ENCODE peak calls at places on chromosomes 3 and 15, in six cellular contexts. One of them, this sample, is unnamed.

GRCh38 chr15:62491642-62492041 is 326.6 kb upstream of the C2CD4B start:
- DNase-seq in NCI-H460: no peak
- DNase-seq in thoracic aorta: no peak
- DNase-seq in stimulated activated naive CD4-positive, alpha-beta T cell: no peak
- DNase-seq in activated CD4-positive, CD25-positive, alpha-beta regulatory T cell: no peak
- DNase-seq in stimulated activated CD8-positive, alpha-beta memory T cell treated with anti-CD3 and anti-CD28 coated beads, Interleukin-4, amount 100 ng/mL, for 24 hours: no peak
- DNase-seq in this sample: no peak

GRCh38 chr3:12503126-12503952 is 19.1 kb downstream of the TSEN2 start:
- DNase-seq in NCI-H460: no peak
- DNase-seq in thoracic aorta: no peak
- DNase-seq in stimulated activated naive CD4-positive, alpha-beta T cell: no peak
- DNase-seq in activated CD4-positive, CD25-positive, alpha-beta regulatory T cell: no peak
- DNase-seq in stimulated activated CD8-positive, alpha-beta memory T cell treated with anti-CD3 and anti-CD28 coated beads, Interleukin-4, amount 100 ng/mL, for 24 hours: no peak
- DNase-seq in this sample: no peak

GRCh38 chr15:77839970-77840609 is 207.4 kb upstream of the LINGO1 start:
- DNase-seq in NCI-H460: no peak
- DNase-seq in thoracic aorta: no peak
- DNase-seq in stimulated activated naive CD4-positive, alpha-beta T cell: no peak
- DNase-seq in activated CD4-positive, CD25-positive, alpha-beta regulatory T cell: no peak
- DNase-seq in stimulated activated CD8-positive, alpha-beta memory T cell treated with anti-CD3 and anti-CD28 coated beads, Interleukin-4, amount 100 ng/mL, for 24 hours: no peak
- DNase-seq in this sample: no peak

GRCh38 chr15:78203346-78204225 is 30.8 kb downstream of the ACSBG1 start:
- DNase-seq in NCI-H460: no peak
- DNase-seq in thoracic aorta: no peak
- DNase-seq in stimulated activated naive CD4-positive, alpha-beta T cell: no peak
- DNase-seq in activated CD4-positive, CD25-positive, alpha-beta regulatory T cell: no peak
- DNase-seq in stimulated activated CD8-positive, alpha-beta memory T cell treated with anti-CD3 and anti-CD28 coated beads, Interleukin-4, amount 100 ng/mL, for 24 hours: no peak
- DNase-seq in this sample: no peak

GRCh38 chr15:73996939-73997338 is 2.4 kb downstream of the PML start:
- DNase-seq in NCI-H460: no peak
- DNase-seq in thoracic aorta: no peak
- DNase-seq in stimulated activated naive CD4-positive, alpha-beta T cell: peak
- DNase-seq in activated CD4-positive, CD25-positive, alpha-beta regulatory T cell: no peak
- DNase-seq in stimulated activated CD8-positive, alpha-beta memory T cell treated with anti-CD3 and anti-CD28 coated beads, Interleukin-4, amount 100 ng/mL, for 24 hours: no peak
- DNase-seq in this sample: no peak

GRCh38 chr15:87752250-87752951 is 504.1 kb downstream of the NTRK3 start:
- DNase-seq in NCI-H460: peak
- DNase-seq in thoracic aorta: no peak
- DNase-seq in stimulated activated naive CD4-positive, alpha-beta T cell: no peak
- DNase-seq in activated CD4-positive, CD25-positive, alpha-beta regulatory T cell: no peak
- DNase-seq in stimulated activated CD8-positive, alpha-beta memory T cell treated with anti-CD3 and anti-CD28 coated beads, Interleukin-4, amount 100 ng/mL, for 24 hours: no peak
- DNase-seq in this sample: no peak

GRCh38 chr15:92316586-92317295 is 76.9 kb upstream of the ST8SIA2 start:
- DNase-seq in NCI-H460: no peak
- DNase-seq in thoracic aorta: no peak
- DNase-seq in stimulated activated naive CD4-positive, alpha-beta T cell: no peak
- DNase-seq in activated CD4-positive, CD25-positive, alpha-beta regulatory T cell: no peak
- DNase-seq in stimulated activated CD8-positive, alpha-beta memory T cell treated with anti-CD3 and anti-CD28 coated beads, Interleukin-4, amount 100 ng/mL, for 24 hours: no peak
- DNase-seq in this sample: no peak

GRCh38 chr3:69204315-69204957 is 82.0 kb upstream of the LMOD3 start:
- DNase-seq in NCI-H460: peak
- DNase-seq in thoracic aorta: no peak
- DNase-seq in stimulated activated naive CD4-positive, alpha-beta T cell: no peak
- DNase-seq in activated CD4-positive, CD25-positive, alpha-beta regulatory T cell: no peak
- DNase-seq in stimulated activated CD8-positive, alpha-beta memory T cell treated with anti-CD3 and anti-CD28 coated beads, Interleukin-4, amount 100 ng/mL, for 24 hours: no peak
- DNase-seq in this sample: no peak

GRCh38 chr15:70530906-70531305 is 232.5 kb downstream of the UACA start:
- DNase-seq in NCI-H460: no peak
- DNase-seq in thoracic aorta: no peak
- DNase-seq in stimulated activated naive CD4-positive, alpha-beta T cell: no peak
- DNase-seq in activated CD4-positive, CD25-positive, alpha-beta regulatory T cell: no peak
- DNase-seq in stimulated activated CD8-positive, alpha-beta memory T cell treated with anti-CD3 and anti-CD28 coated beads, Interleukin-4, amount 100 ng/mL, for 24 hours: no peak
- DNase-seq in this sample: no peak

GRCh38 chr15:55240125-55240760 is 43.5 kb upstream of the RSL24D1 start:
- DNase-seq in NCI-H460: no peak
- DNase-seq in thoracic aorta: no peak
- DNase-seq in stimulated activated naive CD4-positive, alpha-beta T cell: no peak
- DNase-seq in activated CD4-positive, CD25-positive, alpha-beta regulatory T cell: no peak
- DNase-seq in stimulated activated CD8-positive, alpha-beta memory T cell treated with anti-CD3 and anti-CD28 coated beads, Interleukin-4, amount 100 ng/mL, for 24 hours: no peak
- DNase-seq in this sample: no peak

GRCh38 chr3:74066456-74066855 is 441.7 kb upstream of the PDZRN3 start:
- DNase-seq in NCI-H460: no peak
- DNase-seq in thoracic aorta: no peak
- DNase-seq in stimulated activated naive CD4-positive, alpha-beta T cell: no peak
- DNase-seq in activated CD4-positive, CD25-positive, alpha-beta regulatory T cell: no peak
- DNase-seq in stimulated activated CD8-positive, alpha-beta memory T cell treated with anti-CD3 and anti-CD28 coated beads, Interleukin-4, amount 100 ng/mL, for 24 hours: no peak
- DNase-seq in this sample: no peak

GRCh38 chr15:77014137-77015081 is 19.5 kb downstream of the PSTPIP1 start:
- DNase-seq in NCI-H460: no peak
- DNase-seq in thoracic aorta: no peak
- DNase-seq in stimulated activated naive CD4-positive, alpha-beta T cell: no peak
- DNase-seq in activated CD4-positive, CD25-positive, alpha-beta regulatory T cell: no peak
- DNase-seq in stimulated activated CD8-positive, alpha-beta memory T cell treated with anti-CD3 and anti-CD28 coated beads, Interleukin-4, amount 100 ng/mL, for 24 hours: no peak
- DNase-seq in this sample: no peak

GRCh38 chr3:40741729-40742128 is 217.0 kb downstream of the ZNF621 start:
- DNase-seq in NCI-H460: no peak
- DNase-seq in thoracic aorta: no peak
- DNase-seq in stimulated activated naive CD4-positive, alpha-beta T cell: no peak
- DNase-seq in activated CD4-positive, CD25-positive, alpha-beta regulatory T cell: no peak
- DNase-seq in stimulated activated CD8-positive, alpha-beta memory T cell treated with anti-CD3 and anti-CD28 coated beads, Interleukin-4, amount 100 ng/mL, for 24 hours: no peak
- DNase-seq in this sample: no peak

GRCh38 chr3:1007890-1008289 is 84.9 kb upstream of the CNTN6 start:
- DNase-seq in NCI-H460: no peak
- DNase-seq in thoracic aorta: no peak
- DNase-seq in stimulated activated naive CD4-positive, alpha-beta T cell: no peak
- DNase-seq in activated CD4-positive, CD25-positive, alpha-beta regulatory T cell: no peak
- DNase-seq in stimulated activated CD8-positive, alpha-beta memory T cell treated with anti-CD3 and anti-CD28 coated beads, Interleukin-4, amount 100 ng/mL, for 24 hours: no peak
- DNase-seq in this sample: no peak

GRCh38 chr3:126293370-126294082 is 63.7 kb downstream of the KLF15 start:
- DNase-seq in NCI-H460: no peak
- DNase-seq in thoracic aorta: no peak
- DNase-seq in stimulated activated naive CD4-positive, alpha-beta T cell: no peak
- DNase-seq in activated CD4-positive, CD25-positive, alpha-beta regulatory T cell: no peak
- DNase-seq in stimulated activated CD8-positive, alpha-beta memory T cell treated with anti-CD3 and anti-CD28 coated beads, Interleukin-4, amount 100 ng/mL, for 24 hours: no peak
- DNase-seq in this sample: no peak

GRCh38 chr3:112327371-112327951 is 5.5 kb upstream of the CD200 start:
- DNase-seq in NCI-H460: peak
- DNase-seq in thoracic aorta: no peak
- DNase-seq in stimulated activated naive CD4-positive, alpha-beta T cell: peak
- DNase-seq in activated CD4-positive, CD25-positive, alpha-beta regulatory T cell: no peak
- DNase-seq in stimulated activated CD8-positive, alpha-beta memory T cell treated with anti-CD3 and anti-CD28 coated beads, Interleukin-4, amount 100 ng/mL, for 24 hours: no peak
- DNase-seq in this sample: peak

GRCh38 chr15:72306211-72306785 is 13.7 kb downstream of the CELF6 start:
- DNase-seq in NCI-H460: no peak
- DNase-seq in thoracic aorta: no peak
- DNase-seq in stimulated activated naive CD4-positive, alpha-beta T cell: peak
- DNase-seq in activated CD4-positive, CD25-positive, alpha-beta regulatory T cell: peak
- DNase-seq in stimulated activated CD8-positive, alpha-beta memory T cell treated with anti-CD3 and anti-CD28 coated beads, Interleukin-4, amount 100 ng/mL, for 24 hours: peak
- DNase-seq in this sample: no peak

GRCh38 chr3:114622001-114622400 is 328.2 kb downstream of the TIGIT start:
- DNase-seq in NCI-H460: no peak
- DNase-seq in thoracic aorta: no peak
- DNase-seq in stimulated activated naive CD4-positive, alpha-beta T cell: no peak
- DNase-seq in activated CD4-positive, CD25-positive, alpha-beta regulatory T cell: no peak
- DNase-seq in stimulated activated CD8-positive, alpha-beta memory T cell treated with anti-CD3 and anti-CD28 coated beads, Interleukin-4, amount 100 ng/mL, for 24 hours: no peak
- DNase-seq in this sample: no peak

GRCh38 chr3:161217496-161217895 is 3.6 kb upstream of the NMD3 start:
- DNase-seq in NCI-H460: peak
- DNase-seq in thoracic aorta: no peak
- DNase-seq in stimulated activated naive CD4-positive, alpha-beta T cell: no peak
- DNase-seq in activated CD4-positive, CD25-positive, alpha-beta regulatory T cell: no peak
- DNase-seq in stimulated activated CD8-positive, alpha-beta memory T cell treated with anti-CD3 and anti-CD28 coated beads, Interleukin-4, amount 100 ng/mL, for 24 hours: no peak
- DNase-seq in this sample: peak

GRCh38 chr15:34161329-34161953 is 48.5 kb downstream of the KATNBL1 start:
- DNase-seq in NCI-H460: no peak
- DNase-seq in thoracic aorta: no peak
- DNase-seq in stimulated activated naive CD4-positive, alpha-beta T cell: no peak
- DNase-seq in activated CD4-positive, CD25-positive, alpha-beta regulatory T cell: no peak
- DNase-seq in stimulated activated CD8-positive, alpha-beta memory T cell treated with anti-CD3 and anti-CD28 coated beads, Interleukin-4, amount 100 ng/mL, for 24 hours: no peak
- DNase-seq in this sample: peak

GRCh38 chr3:195102609-195103467 is 168.1 kb downstream of the XXYLT1 start:
- DNase-seq in NCI-H460: peak
- DNase-seq in thoracic aorta: no peak
- DNase-seq in stimulated activated naive CD4-positive, alpha-beta T cell: no peak
- DNase-seq in activated CD4-positive, CD25-positive, alpha-beta regulatory T cell: no peak
- DNase-seq in stimulated activated CD8-positive, alpha-beta memory T cell treated with anti-CD3 and anti-CD28 coated beads, Interleukin-4, amount 100 ng/mL, for 24 hours: no peak
- DNase-seq in this sample: peak

GRCh38 chr3:57977755-57978715 is 30.2 kb upstream of the FLNB start:
- DNase-seq in NCI-H460: no peak
- DNase-seq in thoracic aorta: no peak
- DNase-seq in stimulated activated naive CD4-positive, alpha-beta T cell: no peak
- DNase-seq in activated CD4-positive, CD25-positive, alpha-beta regulatory T cell: no peak
- DNase-seq in stimulated activated CD8-positive, alpha-beta memory T cell treated with anti-CD3 and anti-CD28 coated beads, Interleukin-4, amount 100 ng/mL, for 24 hours: no peak
- DNase-seq in this sample: peak

GRCh38 chr15:99454941-99455795 is 110.6 kb upstream of the MEF2A start:
- DNase-seq in NCI-H460: peak
- DNase-seq in thoracic aorta: peak
- DNase-seq in stimulated activated naive CD4-positive, alpha-beta T cell: no peak
- DNase-seq in activated CD4-positive, CD25-positive, alpha-beta regulatory T cell: no peak
- DNase-seq in stimulated activated CD8-positive, alpha-beta memory T cell treated with anti-CD3 and anti-CD28 coated beads, Interleukin-4, amount 100 ng/mL, for 24 hours: no peak
- DNase-seq in this sample: peak

GRCh38 chr15:66641485-66642313 is 60.3 kb upstream of the SMAD6 start:
- DNase-seq in NCI-H460: no peak
- DNase-seq in thoracic aorta: no peak
- DNase-seq in stimulated activated naive CD4-positive, alpha-beta T cell: no peak
- DNase-seq in activated CD4-positive, CD25-positive, alpha-beta regulatory T cell: no peak
- DNase-seq in stimulated activated CD8-positive, alpha-beta memory T cell treated with anti-CD3 and anti-CD28 coated beads, Interleukin-4, amount 100 ng/mL, for 24 hours: no peak
- DNase-seq in this sample: no peak

GRCh38 chr15:43150171-43150929 is 17.0 kb downstream of the TMEM62 start:
- DNase-seq in NCI-H460: no peak
- DNase-seq in thoracic aorta: no peak
- DNase-seq in stimulated activated naive CD4-positive, alpha-beta T cell: no peak
- DNase-seq in activated CD4-positive, CD25-positive, alpha-beta regulatory T cell: no peak
- DNase-seq in stimulated activated CD8-positive, alpha-beta memory T cell treated with anti-CD3 and anti-CD28 coated beads, Interleukin-4, amount 100 ng/mL, for 24 hours: no peak
- DNase-seq in this sample: no peak

GRCh38 chr15:25933456-25934158 is 70.5 kb upstream of the ATP10A start:
- DNase-seq in NCI-H460: peak
- DNase-seq in thoracic aorta: peak
- DNase-seq in stimulated activated naive CD4-positive, alpha-beta T cell: peak
- DNase-seq in activated CD4-positive, CD25-positive, alpha-beta regulatory T cell: peak
- DNase-seq in stimulated activated CD8-positive, alpha-beta memory T cell treated with anti-CD3 and anti-CD28 coated beads, Interleukin-4, amount 100 ng/mL, for 24 hours: peak
- DNase-seq in this sample: no peak

GRCh38 chr15:50107591-50108408 is 11.2 kb downstream of the ATP8B4 start:
- DNase-seq in NCI-H460: no peak
- DNase-seq in thoracic aorta: no peak
- DNase-seq in stimulated activated naive CD4-positive, alpha-beta T cell: no peak
- DNase-seq in activated CD4-positive, CD25-positive, alpha-beta regulatory T cell: no peak
- DNase-seq in stimulated activated CD8-positive, alpha-beta memory T cell treated with anti-CD3 and anti-CD28 coated beads, Interleukin-4, amount 100 ng/mL, for 24 hours: no peak
- DNase-seq in this sample: no peak

GRCh38 chr15:67880651-67881182 is 40.9 kb upstream of the RNU6-1 start:
- DNase-seq in NCI-H460: no peak
- DNase-seq in thoracic aorta: no peak
- DNase-seq in stimulated activated naive CD4-positive, alpha-beta T cell: no peak
- DNase-seq in activated CD4-positive, CD25-positive, alpha-beta regulatory T cell: no peak
- DNase-seq in stimulated activated CD8-positive, alpha-beta memory T cell treated with anti-CD3 and anti-CD28 coated beads, Interleukin-4, amount 100 ng/mL, for 24 hours: no peak
- DNase-seq in this sample: no peak

GRCh38 chr3:126835472-126836219 is 131.6 kb downstream of the CHCHD6 start:
- DNase-seq in NCI-H460: no peak
- DNase-seq in thoracic aorta: no peak
- DNase-seq in stimulated activated naive CD4-positive, alpha-beta T cell: no peak
- DNase-seq in activated CD4-positive, CD25-positive, alpha-beta regulatory T cell: no peak
- DNase-seq in stimulated activated CD8-positive, alpha-beta memory T cell treated with anti-CD3 and anti-CD28 coated beads, Interleukin-4, amount 100 ng/mL, for 24 hours: no peak
- DNase-seq in this sample: no peak

GRCh38 chr3:41120461-41120860 is 78.8 kb upstream of the CTNNB1 start:
- DNase-seq in NCI-H460: no peak
- DNase-seq in thoracic aorta: no peak
- DNase-seq in stimulated activated naive CD4-positive, alpha-beta T cell: no peak
- DNase-seq in activated CD4-positive, CD25-positive, alpha-beta regulatory T cell: no peak
- DNase-seq in stimulated activated CD8-positive, alpha-beta memory T cell treated with anti-CD3 and anti-CD28 coated beads, Interleukin-4, amount 100 ng/mL, for 24 hours: no peak
- DNase-seq in this sample: no peak

GRCh38 chr3:24521306-24522154 is 26.9 kb upstream of the THRB start:
- DNase-seq in NCI-H460: no peak
- DNase-seq in thoracic aorta: no peak
- DNase-seq in stimulated activated naive CD4-positive, alpha-beta T cell: no peak
- DNase-seq in activated CD4-positive, CD25-positive, alpha-beta regulatory T cell: no peak
- DNase-seq in stimulated activated CD8-positive, alpha-beta memory T cell treated with anti-CD3 and anti-CD28 coated beads, Interleukin-4, amount 100 ng/mL, for 24 hours: no peak
- DNase-seq in this sample: no peak

GRCh38 chr3:147854542-147854941 is 445.4 kb downstream of the ZIC1 start:
- DNase-seq in NCI-H460: no peak
- DNase-seq in thoracic aorta: no peak
- DNase-seq in stimulated activated naive CD4-positive, alpha-beta T cell: no peak
- DNase-seq in activated CD4-positive, CD25-positive, alpha-beta regulatory T cell: no peak
- DNase-seq in stimulated activated CD8-positive, alpha-beta memory T cell treated with anti-CD3 and anti-CD28 coated beads, Interleukin-4, amount 100 ng/mL, for 24 hours: no peak
- DNase-seq in this sample: no peak

GRCh38 chr15:67188551-67189218 is 65.8 kb downstream of the AAGAB start:
- DNase-seq in NCI-H460: no peak
- DNase-seq in thoracic aorta: no peak
- DNase-seq in stimulated activated naive CD4-positive, alpha-beta T cell: no peak
- DNase-seq in activated CD4-positive, CD25-positive, alpha-beta regulatory T cell: no peak
- DNase-seq in stimulated activated CD8-positive, alpha-beta memory T cell treated with anti-CD3 and anti-CD28 coated beads, Interleukin-4, amount 100 ng/mL, for 24 hours: no peak
- DNase-seq in this sample: no peak